ENCODE peak calls at places on chromosomes 11 and 22, in four cellular contexts. B is HCT116, O is heart left ventricle, P is right cardiac atrium. J is an unnamed sample.

GRCh38 chr11:6002202-6002699 is 4.5 kb downstream of the OR56A4 start:
- DNase-seq in P (no peak), B (no peak), O (no peak), J (no peak)

GRCh38 chr22:38083931-38084631 is at the start of gene SLC16A8:
- DNase-seq in O (no peak), B (no peak), P (no peak), J (no peak)

GRCh38 chr11:10911907-10912306 is 54.1 kb upstream of the ZBED5 start:
- DNase-seq in B (no peak), P (no peak), O (no peak), J (no peak)

GRCh38 chr22:43510226-43511070 is 98.6 kb downstream of the MPPED1 start:
- DNase-seq in B (no peak), P (no peak), O (no peak), J (no peak)

GRCh38 chr11:103862049-103862826 is 174.2 kb upstream of the DDI1 start:
- DNase-seq in P (no peak), O (no peak), B (no peak), J (no peak)

GRCh38 chr11:61298663-61299244 is 3.6 kb upstream of the VWCE start:
- DNase-seq in O (no peak), B (no peak), P (no peak), J (no peak)

GRCh38 chr22:38784035-38784434 is 9.9 kb downstream of the DNAL4 start:
- DNase-seq in B (no peak), O (no peak), P (no peak), J (no peak)

GRCh38 chr11:14905104-14906033 is 13.3 kb upstream of the CYP2R1 start:
- DNase-seq in B (no peak), P (peak; percentile 51), O (peak; percentile 69), J (peak; percentile 60)

GRCh38 chr11:124429599-124429998 is 4.9 kb upstream of the OR8B4 start:
- DNase-seq in B (no peak), P (no peak), O (no peak), J (no peak)

GRCh38 chr11:76236092-76237026 is 30.1 kb upstream of the WNT11 start:
- DNase-seq in P (peak; percentile 75), O (peak; percentile 73), B (peak; percentile 16), J (no peak)

GRCh38 chr11:123351375-123351774 is 78.7 kb upstream of the GRAMD1B start:
- DNase-seq in B (no peak), O (peak; percentile 51), P (peak; percentile 54), J (no peak)

GRCh38 chr11:97754976-97755375 is 1265.8 kb upstream of the CNTN5 start:
- DNase-seq in B (no peak), O (no peak), P (no peak), J (no peak)

GRCh38 chr11:129440028-129440630 is 64.5 kb downstream of the BARX2 start:
- DNase-seq in O (no peak), B (no peak), P (no peak), J (no peak)

GRCh38 chr11:35029979-35030378 is 109.0 kb upstream of the CD44 start:
- DNase-seq in P (no peak), B (no peak), O (no peak), J (no peak)

GRCh38 chr11:109957000-109957399 is 136.2 kb upstream of the ZC3H12C start:
- DNase-seq in B (no peak), O (no peak), P (no peak), J (no peak)

GRCh38 chr11:2940166-2940929 is 11.1 kb upstream of the PHLDA2 start:
- DNase-seq in O (peak; percentile 85), P (peak; percentile 60), B (peak; percentile 53), J (peak; percentile 79)

GRCh38 chr11:71554996-71555395 is 6.8 kb downstream of the KRTAP5-9 start:
- DNase-seq in B (no peak), O (no peak), P (no peak), J (no peak)

GRCh38 chr11:31793264-31793663 is 17.9 kb downstream of the PAX6 start:
- DNase-seq in B (no peak), P (no peak), O (no peak), J (no peak)

GRCh38 chr11:102006835-102007566 is 40.2 kb upstream of the CFAP300 start:
- DNase-seq in P (no peak), O (no peak), B (no peak), J (no peak)

GRCh38 chr22:44604455-44604854 is 97.5 kb upstream of the PRR5 start:
- DNase-seq in O (no peak), B (no peak), P (no peak), J (no peak)

GRCh38 chr22:23655891-23656475 is 23.9 kb upstream of the DRICH1 start:
- DNase-seq in O (no peak), B (no peak), P (no peak), J (no peak)

GRCh38 chr22:39422721-39423120 is 23.1 kb downstream of the TAB1 start:
- DNase-seq in P (no peak), O (no peak), B (no peak), J (no peak)

DNA sequence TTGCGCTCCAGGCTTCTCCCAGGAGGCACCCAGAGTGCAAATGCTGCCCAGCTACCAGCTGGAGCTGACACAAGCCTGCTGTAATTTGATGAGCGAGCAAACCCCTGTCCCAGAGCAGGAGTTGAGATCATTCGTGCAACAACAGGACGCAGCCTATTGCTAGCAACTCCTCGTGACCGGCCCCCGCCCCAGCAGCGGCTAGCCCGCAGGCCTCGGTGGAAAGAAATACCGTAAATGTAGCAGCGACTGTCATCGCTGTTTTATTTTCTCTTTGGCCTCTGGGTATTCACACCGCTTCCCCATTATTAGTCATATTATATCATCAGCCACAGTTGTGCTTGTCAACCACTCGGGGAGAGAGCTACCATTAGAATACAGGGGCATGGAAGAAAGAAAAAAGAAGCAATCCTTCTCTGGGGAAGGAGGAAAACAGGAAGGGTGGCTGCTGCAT is 59.2 kb upstream of the ATXN10 start:
- DNase-seq in P (peak; percentile 73), O (peak; percentile 61), B (no peak), J (no peak)
- H3K4me1 ChIP-seq in P (no peaks in the 10 kb centered on the region), O (no peaks in the 10 kb centered on the region), B (peaks cover 26% of the 10 kb centered on the region), J (peaks cover 3% of the 10 kb centered on the region)

GRCh38 chr11:82930229-82930628 is 28.7 kb downstream of the DDIAS start:
- DNase-seq in P (no peak), B (no peak), O (no peak), J (no peak)
- H3K4me1 ChIP-seq in P (no peaks in the 10 kb centered on the region), B (no peaks in the 10 kb centered on the region), O (no peaks in the 10 kb centered on the region), J (no peaks in the 10 kb centered on the region)

DNA sequence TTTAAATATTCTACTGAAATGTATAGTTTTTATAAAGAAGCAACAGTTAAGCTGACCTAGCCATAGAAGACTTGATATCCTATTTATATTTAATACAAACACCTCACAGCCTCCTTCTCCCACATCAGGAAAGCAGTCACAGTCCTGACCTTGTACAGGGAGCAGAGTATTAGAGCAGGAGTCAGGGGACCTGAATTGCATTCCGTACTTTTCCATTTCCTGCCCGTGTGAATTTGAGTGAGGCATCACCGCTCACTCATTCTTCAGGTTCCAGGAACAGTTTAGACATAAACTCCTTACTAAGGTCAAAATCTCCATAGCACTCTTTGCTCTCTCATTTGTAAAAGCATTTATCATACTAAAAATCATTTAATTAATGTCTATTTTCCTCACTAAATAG is 482.5 kb upstream of the FAT3 start:
- DNase-seq in B (no peak), O (no peak), P (no peak), J (no peak)
- H3K4me1 ChIP-seq in B (no peaks in the 10 kb centered on the region), O (no peaks in the 10 kb centered on the region), P (no peaks in the 10 kb centered on the region), J (no peaks in the 10 kb centered on the region)

GRCh38 chr11:100716848-100717247 is 29.8 kb downstream of the ARHGAP42 start:
- DNase-seq in B (no peak), O (no peak), P (no peak), J (no peak)
- H3K4me1 ChIP-seq in B (peaks cover 41% of the 10 kb centered on the region), O (peaks cover 8% of the 10 kb centered on the region), P (peaks cover 4% of the 10 kb centered on the region), J (peaks cover 20% of the 10 kb centered on the region)

GRCh38 chr11:73323464-73323863 is 15.4 kb downstream of the ARHGEF17 start:
- DNase-seq in P (peak; percentile 89), B (no peak), O (peak; percentile 88), J (peak; percentile 74)

GRCh38 chr11:73324116-73324515 is 16.0 kb downstream of the ARHGEF17 start:
- DNase-seq in P (peak; percentile 12), B (no peak), O (no peak), J (no peak)

GRCh38 chr11:73324665-73325035 is 16.6 kb downstream of the ARHGEF17 start:
- DNase-seq in P (no peak), B (no peak), O (no peak), J (no peak)

GRCh38 chr11:73326929-73327811 is 19.1 kb downstream of the ARHGEF17 start:
- DNase-seq in O (no peak), P (peak; percentile 13), B (no peak), J (no peak)

DNA sequence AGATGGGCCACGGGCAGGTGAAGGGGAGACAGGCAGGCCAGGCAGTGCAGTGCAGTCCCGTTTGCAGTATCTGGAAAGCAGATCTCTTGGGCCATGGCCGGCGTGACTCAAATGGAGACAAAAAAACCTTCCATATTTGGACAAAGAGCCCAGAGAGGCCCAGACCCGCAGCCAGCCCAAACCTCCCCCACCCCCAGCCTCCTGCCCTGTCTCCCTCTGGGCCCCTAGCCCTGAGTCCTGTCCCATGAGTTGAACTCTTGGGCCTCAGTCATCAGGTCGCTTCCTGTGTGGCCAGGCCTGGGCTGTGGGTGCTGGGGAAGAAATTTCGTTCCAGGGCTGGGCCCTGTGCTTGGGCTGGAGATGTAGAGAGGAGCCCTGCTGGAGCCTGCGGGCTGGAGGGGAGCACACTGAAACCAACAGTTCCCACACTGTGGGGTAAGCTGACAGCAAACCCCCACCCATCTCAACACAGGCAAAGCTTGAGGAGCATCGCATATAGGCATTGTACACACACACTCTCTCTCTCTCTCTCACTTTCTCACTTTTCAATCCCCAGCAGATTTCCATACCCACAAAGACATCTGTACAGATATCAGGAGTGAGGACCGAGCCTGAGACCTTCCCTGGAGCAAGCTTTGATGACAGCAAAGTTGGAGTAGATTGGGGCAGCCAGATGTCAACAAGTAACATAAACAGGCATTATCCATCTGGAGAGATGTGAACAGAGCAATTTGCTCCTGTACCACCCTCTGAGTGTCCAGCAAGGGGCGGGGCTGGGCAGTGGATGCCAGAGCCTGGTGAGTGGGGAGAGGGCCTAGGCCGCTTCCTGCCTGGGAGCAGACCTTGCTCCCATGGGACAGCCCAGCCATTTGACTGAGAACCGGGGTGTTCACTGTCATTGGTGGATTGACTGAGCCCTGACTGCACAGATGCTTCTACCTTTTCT is 17.2 kb downstream of the ARHGEF17 start:
- DNase-seq in O (no peak), P (peak; percentile 27), B (no peak), J (no peak)
- H3K4me1 ChIP-seq in O (peaks cover 76% of the 10 kb centered on the region), P (peaks cover 45% of the 10 kb centered on the region), B (peaks cover 56% of the 10 kb centered on the region), J (peaks cover 87% of the 10 kb centered on the region)

DNA sequence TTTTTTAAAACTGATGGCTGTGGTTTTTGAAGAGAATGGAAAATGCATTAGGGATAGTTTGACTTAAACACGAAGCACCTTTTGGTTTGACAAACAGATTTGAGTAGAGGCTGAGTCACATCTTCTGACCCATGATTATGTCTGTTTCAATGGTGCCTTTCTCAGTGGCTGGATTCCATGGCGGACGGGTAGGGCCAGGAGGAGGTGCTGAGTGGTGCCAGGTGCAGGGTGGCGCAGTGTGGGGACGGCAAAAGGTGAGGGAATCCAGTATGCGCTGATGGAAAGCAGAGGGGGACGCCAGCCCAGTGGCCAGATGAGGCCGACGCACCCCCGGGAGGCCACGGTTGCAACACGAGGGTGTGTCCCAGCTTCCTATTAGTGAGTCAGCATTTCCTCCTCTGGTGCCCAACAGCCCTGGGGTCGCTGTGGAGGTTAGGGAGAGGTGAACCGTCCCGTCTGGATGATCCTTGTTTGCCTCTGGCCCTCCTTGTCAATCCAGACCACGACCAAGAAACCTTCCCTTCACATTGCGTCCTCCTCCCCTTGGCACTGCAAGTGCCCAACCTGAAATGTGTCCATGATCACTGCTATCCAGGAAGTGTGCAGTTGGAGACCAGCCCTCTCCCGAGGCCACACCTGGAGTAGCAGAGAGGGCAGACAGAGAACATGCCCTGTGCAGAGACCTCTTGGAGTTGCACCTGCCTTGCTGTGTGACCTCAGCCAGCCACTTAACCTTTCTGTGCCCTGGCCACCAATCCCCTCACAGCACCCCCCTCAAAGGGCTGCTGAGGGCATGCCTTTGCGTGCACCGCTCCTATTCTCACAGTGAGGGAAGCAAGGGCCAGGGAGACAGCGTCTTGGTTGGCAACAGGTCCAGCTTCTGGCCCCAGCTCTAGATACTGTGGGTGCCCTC is 32.5 kb upstream of the ATXN10 start:
- DNase-seq in P (peak; percentile 82), B (peak; percentile 49), O (peak; percentile 41), J (no peak)
- H3K4me1 ChIP-seq in P (no peaks in the 10 kb centered on the region), B (peaks cover 38% of the 10 kb centered on the region), O (no peaks in the 10 kb centered on the region), J (no peaks in the 10 kb centered on the region)

J was measured in thyroid gland.